ENCODE peak calls at places on chromosome 5, in eight cellular contexts. One of them, this sample, is unnamed.

GRCh38 chr5:173679909-173680626 is 63.6 kb upstream of the BOD1 start:
- DNase-seq in IMR-90: no peak
- DNase-seq in iPS DF 19.7: no peak
- DNase-seq in hippocampal formation: no peak
- DNase-seq in tibial artery: no peak
- DNase-seq in BJ: no peak
- DNase-seq in stimulated activated CD8-positive, alpha-beta memory T cell treated with anti-CD3 and anti-CD28 coated beads, Interleukin-15, amount 100 ng/mL, for 48 hours: no peak
- DNase-seq in pons: no peak
- DNase-seq in this sample: no peak

GRCh38 chr5:113338628-113339027 is 96.2 kb downstream of the TSSK1B start:
- DNase-seq in stimulated activated CD8-positive, alpha-beta memory T cell treated with anti-CD3 and anti-CD28 coated beads, Interleukin-15, amount 100 ng/mL, for 48 hours: no peak
- DNase-seq in tibial artery: no peak
- DNase-seq in iPS DF 19.7: no peak
- DNase-seq in pons: no peak
- DNase-seq in IMR-90: no peak
- DNase-seq in hippocampal formation: no peak
- DNase-seq in BJ: no peak
- DNase-seq in this sample: no peak

GRCh38 chr5:174292348-174292747 is 246.8 kb downstream of the NSG2 start:
- DNase-seq in tibial artery: no peak
- DNase-seq in BJ: no peak
- DNase-seq in stimulated activated CD8-positive, alpha-beta memory T cell treated with anti-CD3 and anti-CD28 coated beads, Interleukin-15, amount 100 ng/mL, for 48 hours: no peak
- DNase-seq in hippocampal formation: no peak
- DNase-seq in pons: no peak
- DNase-seq in IMR-90: no peak
- DNase-seq in iPS DF 19.7: no peak
- DNase-seq in this sample: no peak

GRCh38 chr5:31372124-31372523 is 159.8 kb downstream of the DROSHA start:
- DNase-seq in tibial artery: no peak
- DNase-seq in hippocampal formation: no peak
- DNase-seq in pons: no peak
- DNase-seq in IMR-90: no peak
- DNase-seq in BJ: no peak
- DNase-seq in stimulated activated CD8-positive, alpha-beta memory T cell treated with anti-CD3 and anti-CD28 coated beads, Interleukin-15, amount 100 ng/mL, for 48 hours: no peak
- DNase-seq in iPS DF 19.7: no peak
- DNase-seq in this sample: no peak

GRCh38 chr5:157059891-157060290 is 975 bp upstream of the HAVCR1 start:
- DNase-seq in tibial artery: no peak
- DNase-seq in IMR-90: no peak
- DNase-seq in BJ: no peak
- DNase-seq in iPS DF 19.7: no peak
- DNase-seq in hippocampal formation: no peak
- DNase-seq in pons: no peak
- DNase-seq in stimulated activated CD8-positive, alpha-beta memory T cell treated with anti-CD3 and anti-CD28 coated beads, Interleukin-15, amount 100 ng/mL, for 48 hours: no peak
- DNase-seq in this sample: no peak

GRCh38 chr5:115898656-115899055 is 56.9 kb downstream of the AP3S1 start:
- DNase-seq in iPS DF 19.7: no peak
- DNase-seq in IMR-90: peak
- DNase-seq in stimulated activated CD8-positive, alpha-beta memory T cell treated with anti-CD3 and anti-CD28 coated beads, Interleukin-15, amount 100 ng/mL, for 48 hours: no peak
- DNase-seq in pons: no peak
- DNase-seq in BJ: no peak
- DNase-seq in hippocampal formation: no peak
- DNase-seq in tibial artery: no peak
- DNase-seq in this sample: no peak

GRCh38 chr5:157511656-157512644 is 51.9 kb downstream of the NIPAL4 start:
- DNase-seq in iPS DF 19.7: no peak
- DNase-seq in tibial artery: peak
- DNase-seq in pons: peak
- DNase-seq in BJ: peak
- DNase-seq in hippocampal formation: peak
- DNase-seq in IMR-90: peak
- DNase-seq in stimulated activated CD8-positive, alpha-beta memory T cell treated with anti-CD3 and anti-CD28 coated beads, Interleukin-15, amount 100 ng/mL, for 48 hours: peak
- DNase-seq in this sample: peak

GRCh38 chr5:133384903-133385302 is 227.4 kb downstream of the FSTL4 start:
- DNase-seq in tibial artery: no peak
- DNase-seq in BJ: no peak
- DNase-seq in stimulated activated CD8-positive, alpha-beta memory T cell treated with anti-CD3 and anti-CD28 coated beads, Interleukin-15, amount 100 ng/mL, for 48 hours: no peak
- DNase-seq in iPS DF 19.7: no peak
- DNase-seq in hippocampal formation: no peak
- DNase-seq in IMR-90: no peak
- DNase-seq in pons: no peak
- DNase-seq in this sample: no peak

GRCh38 chr5:142290574-142291299 is 34.1 kb downstream of the SPRY4 start:
- DNase-seq in tibial artery: no peak
- DNase-seq in hippocampal formation: no peak
- DNase-seq in BJ: no peak
- DNase-seq in pons: no peak
- DNase-seq in iPS DF 19.7: no peak
- DNase-seq in stimulated activated CD8-positive, alpha-beta memory T cell treated with anti-CD3 and anti-CD28 coated beads, Interleukin-15, amount 100 ng/mL, for 48 hours: no peak
- DNase-seq in IMR-90: peak
- DNase-seq in this sample: no peak

GRCh38 chr5:74316064-74316586 is 324.4 kb downstream of the ENC1 start:
- DNase-seq in hippocampal formation: no peak
- DNase-seq in IMR-90: peak
- DNase-seq in BJ: peak
- DNase-seq in iPS DF 19.7: no peak
- DNase-seq in stimulated activated CD8-positive, alpha-beta memory T cell treated with anti-CD3 and anti-CD28 coated beads, Interleukin-15, amount 100 ng/mL, for 48 hours: peak
- DNase-seq in tibial artery: peak
- DNase-seq in pons: no peak
- DNase-seq in this sample: peak

GRCh38 chr5:103120607-103121200 is 603 bp downstream of the PPIP5K2 start:
- DNase-seq in IMR-90: peak
- DNase-seq in iPS DF 19.7: no peak
- DNase-seq in BJ: no peak
- DNase-seq in stimulated activated CD8-positive, alpha-beta memory T cell treated with anti-CD3 and anti-CD28 coated beads, Interleukin-15, amount 100 ng/mL, for 48 hours: no peak
- DNase-seq in pons: peak
- DNase-seq in hippocampal formation: no peak
- DNase-seq in tibial artery: peak
- DNase-seq in this sample: no peak

GRCh38 chr5:7904170-7904569 is 35.2 kb downstream of the MTRR start:
- DNase-seq in hippocampal formation: no peak
- DNase-seq in BJ: no peak
- DNase-seq in IMR-90: peak
- DNase-seq in stimulated activated CD8-positive, alpha-beta memory T cell treated with anti-CD3 and anti-CD28 coated beads, Interleukin-15, amount 100 ng/mL, for 48 hours: no peak
- DNase-seq in tibial artery: no peak
- DNase-seq in pons: no peak
- DNase-seq in iPS DF 19.7: no peak
- DNase-seq in this sample: no peak

GRCh38 chr5:10424124-10424731 is 17.5 kb upstream of the ROPN1L start:
- DNase-seq in pons: peak
- DNase-seq in BJ: no peak
- DNase-seq in tibial artery: no peak
- DNase-seq in iPS DF 19.7: no peak
- DNase-seq in hippocampal formation: peak
- DNase-seq in stimulated activated CD8-positive, alpha-beta memory T cell treated with anti-CD3 and anti-CD28 coated beads, Interleukin-15, amount 100 ng/mL, for 48 hours: no peak
- DNase-seq in IMR-90: peak
- DNase-seq in this sample: no peak

GRCh38 chr5:137575847-137576246 is 76.7 kb upstream of the SPOCK1 start:
- DNase-seq in pons: no peak
- DNase-seq in iPS DF 19.7: no peak
- DNase-seq in stimulated activated CD8-positive, alpha-beta memory T cell treated with anti-CD3 and anti-CD28 coated beads, Interleukin-15, amount 100 ng/mL, for 48 hours: no peak
- DNase-seq in IMR-90: no peak
- DNase-seq in tibial artery: no peak
- DNase-seq in BJ: no peak
- DNase-seq in hippocampal formation: no peak
- DNase-seq in this sample: no peak

GRCh38 chr5:172860520-172861443 is 26.7 kb downstream of the ERGIC1 start:
- DNase-seq in hippocampal formation: peak
- DNase-seq in stimulated activated CD8-positive, alpha-beta memory T cell treated with anti-CD3 and anti-CD28 coated beads, Interleukin-15, amount 100 ng/mL, for 48 hours: no peak
- DNase-seq in IMR-90: peak
- DNase-seq in tibial artery: peak
- DNase-seq in pons: peak
- DNase-seq in iPS DF 19.7: no peak
- DNase-seq in BJ: no peak
- DNase-seq in this sample: peak

GRCh38 chr5:38410304-38410990 is 146.0 kb downstream of the LIFR start:
- DNase-seq in tibial artery: no peak
- DNase-seq in pons: no peak
- DNase-seq in hippocampal formation: no peak
- DNase-seq in stimulated activated CD8-positive, alpha-beta memory T cell treated with anti-CD3 and anti-CD28 coated beads, Interleukin-15, amount 100 ng/mL, for 48 hours: no peak
- DNase-seq in iPS DF 19.7: no peak
- DNase-seq in BJ: no peak
- DNase-seq in IMR-90: no peak
- DNase-seq in this sample: no peak

GRCh38 chr5:96771395-96771794 is 36.4 kb downstream of the ERAP1 start:
- DNase-seq in hippocampal formation: no peak
- DNase-seq in stimulated activated CD8-positive, alpha-beta memory T cell treated with anti-CD3 and anti-CD28 coated beads, Interleukin-15, amount 100 ng/mL, for 48 hours: no peak
- DNase-seq in tibial artery: no peak
- DNase-seq in iPS DF 19.7: no peak
- DNase-seq in BJ: no peak
- DNase-seq in IMR-90: no peak
- DNase-seq in pons: no peak
- DNase-seq in this sample: no peak

GRCh38 chr5:124274949-124275348 is 471.5 kb downstream of the ZNF608 start:
- DNase-seq in tibial artery: no peak
- DNase-seq in pons: no peak
- DNase-seq in stimulated activated CD8-positive, alpha-beta memory T cell treated with anti-CD3 and anti-CD28 coated beads, Interleukin-15, amount 100 ng/mL, for 48 hours: no peak
- DNase-seq in IMR-90: no peak
- DNase-seq in BJ: no peak
- DNase-seq in hippocampal formation: no peak
- DNase-seq in iPS DF 19.7: no peak
- DNase-seq in this sample: no peak

GRCh38 chr5:27612161-27612560 is 573.8 kb upstream of the CDH9 start:
- DNase-seq in pons: no peak
- DNase-seq in BJ: no peak
- DNase-seq in tibial artery: no peak
- DNase-seq in stimulated activated CD8-positive, alpha-beta memory T cell treated with anti-CD3 and anti-CD28 coated beads, Interleukin-15, amount 100 ng/mL, for 48 hours: no peak
- DNase-seq in IMR-90: no peak
- DNase-seq in hippocampal formation: no peak
- DNase-seq in iPS DF 19.7: no peak
- DNase-seq in this sample: no peak

GRCh38 chr5:122882836-122883235 is 37.4 kb downstream of the SNX24 start:
- DNase-seq in hippocampal formation: no peak
- DNase-seq in tibial artery: no peak
- DNase-seq in stimulated activated CD8-positive, alpha-beta memory T cell treated with anti-CD3 and anti-CD28 coated beads, Interleukin-15, amount 100 ng/mL, for 48 hours: no peak
- DNase-seq in IMR-90: peak
- DNase-seq in iPS DF 19.7: no peak
- DNase-seq in pons: no peak
- DNase-seq in BJ: no peak
- DNase-seq in this sample: no peak